ENCODE peak calls at places on chromosomes 7 and 10, in six cellular contexts. One of them, this sample, is unnamed.

GRCh38 chr10:69130251-69130650 is 6.3 kb downstream of the VPS26A start:
- DNase-seq in H7: no peak
- DNase-seq in NCI-H2029: no peak
- DNase-seq in lower leg skin: no peak
- DNase-seq in Right ventricle myocardium superior: no peak
- DNase-seq in islet precursor cell: no peak
- DNase-seq in this sample: no peak

GRCh38 chr7:158239290-158239981 is 348.2 kb downstream of the PTPRN2 start:
- DNase-seq in H7: no peak
- DNase-seq in NCI-H2029: peak
- DNase-seq in lower leg skin: no peak
- DNase-seq in Right ventricle myocardium superior: no peak
- DNase-seq in islet precursor cell: no peak
- DNase-seq in this sample: peak

GRCh38 chr10:78763651-78764395 is 304.9 kb upstream of the ZMIZ1 start:
- DNase-seq in H7: no peak
- DNase-seq in NCI-H2029: no peak
- DNase-seq in lower leg skin: no peak
- DNase-seq in Right ventricle myocardium superior: peak
- DNase-seq in islet precursor cell: no peak
- DNase-seq in this sample: peak

GRCh38 chr10:112184379-112184778 is 814 bp upstream of the GPAM start:
- DNase-seq in H7: no peak
- DNase-seq in NCI-H2029: no peak
- DNase-seq in lower leg skin: no peak
- DNase-seq in Right ventricle myocardium superior: no peak
- DNase-seq in islet precursor cell: no peak
- DNase-seq in this sample: no peak

GRCh38 chr10:91798736-91799579 is 732 bp downstream of the TNKS2 start:
- DNase-seq in H7: peak
- DNase-seq in NCI-H2029: no peak
- DNase-seq in lower leg skin: no peak
- DNase-seq in Right ventricle myocardium superior: peak
- DNase-seq in islet precursor cell: peak
- DNase-seq in this sample: no peak

GRCh38 chr10:12501851-12502525 is 152.6 kb downstream of the CAMK1D start:
- DNase-seq in H7: no peak
- DNase-seq in NCI-H2029: no peak
- DNase-seq in lower leg skin: no peak
- DNase-seq in Right ventricle myocardium superior: peak
- DNase-seq in islet precursor cell: peak
- DNase-seq in this sample: no peak

GRCh38 chr10:78033623-78034470 is at the start of gene RPS24:
- DNase-seq in H7: peak
- DNase-seq in NCI-H2029: peak
- DNase-seq in lower leg skin: peak
- DNase-seq in Right ventricle myocardium superior: peak
- DNase-seq in islet precursor cell: peak
- DNase-seq in this sample: peak

GRCh38 chr7:3888096-3888495 is 587.0 kb downstream of the SDK1 start:
- DNase-seq in H7: no peak
- DNase-seq in NCI-H2029: no peak
- DNase-seq in lower leg skin: peak
- DNase-seq in Right ventricle myocardium superior: no peak
- DNase-seq in islet precursor cell: no peak
- DNase-seq in this sample: no peak

This sample was measured in heart right ventricle.